ENCODE peak calls at places on chromosomes 11 and 22, in four cellular contexts. J is LoVo, V is stromal cell of bone marrow, Y is cardiac fibroblast. X is an unnamed sample.

GRCh38 chr11:64914123-64914522 is 2.9 kb downstream of the ATG2A start:
- DNase-seq in J (no peak), V (no peak), Y (no peak), X (no peak)

GRCh38 chr11:117781650-117782049 is 15.4 kb downstream of the DSCAML1 start:
- DNase-seq in J (no peak), V (no peak), Y (no peak), X (no peak)

GRCh38 chr22:48758905-48759875 is 1068.5 kb downstream of the BRD1 start:
- DNase-seq in J (no peak), V (no peak), Y (no peak), X (no peak)

GRCh38 chr22:37063436-37064420 is 12.2 kb downstream of the KCTD17 start:
- DNase-seq in J (no peak), V (no peak), Y (no peak), X (no peak)

GRCh38 chr22:46066691-46067090 is 83.6 kb upstream of the PPARA start:
- DNase-seq in J (no peak), V (no peak), Y (peak), X (peak)

GRCh38 chr11:91959411-91959810 is 265.2 kb upstream of the FAT3 start:
- DNase-seq in J (no peak), V (no peak), Y (no peak), X (no peak)

GRCh38 chr11:8601376-8602133 is 7.5 kb upstream of the STK33 start:
- DNase-seq in J (no peak), V (no peak), Y (no peak), X (no peak)

GRCh38 chr11:62087694-62088093 is 36.1 kb upstream of the INCENP start:
- DNase-seq in J (no peak), V (no peak), Y (no peak), X (no peak)

GRCh38 chr11:78547931-78548705 is 26.5 kb downstream of the NARS2 start:
- DNase-seq in J (no peak), V (no peak), Y (no peak), X (no peak)

GRCh38 chr11:126915430-126915829 is 85.1 kb downstream of the KIRREL3 start:
- DNase-seq in J (no peak), V (no peak), Y (no peak), X (no peak)